ENCODE peak calls at places on chromosome 16, in six cellular contexts. One of them, this sample, is unnamed.

GRCh38 chr16:77961811-77962210 is 60.5 kb upstream of the CLEC3A start:
- DNase-seq in CD8-positive, alpha-beta T cell: no peak
- DNase-seq in effector memory CD4-positive, alpha-beta T cell: no peak
- DNase-seq in uterus: no peak
- DNase-seq in psoas muscle: no peak
- DNase-seq in sigmoid colon: no peak
- DNase-seq in this sample: no peak

GRCh38 chr16:88854306-88855111 is 2.2 kb downstream of the GALNS start:
- DNase-seq in CD8-positive, alpha-beta T cell: no peak
- DNase-seq in effector memory CD4-positive, alpha-beta T cell: no peak
- DNase-seq in uterus: no peak
- DNase-seq in psoas muscle: no peak
- DNase-seq in sigmoid colon: no peak
- DNase-seq in this sample: no peak

GRCh38 chr16:74213372-74213771 is 83.2 kb upstream of the PSMD7 start:
- DNase-seq in CD8-positive, alpha-beta T cell: no peak
- DNase-seq in effector memory CD4-positive, alpha-beta T cell: no peak
- DNase-seq in uterus: no peak
- DNase-seq in psoas muscle: no peak
- DNase-seq in sigmoid colon: no peak
- DNase-seq in this sample: no peak

GRCh38 chr16:84911490-84912216 is 91.9 kb downstream of the CRISPLD2 start:
- DNase-seq in CD8-positive, alpha-beta T cell: no peak
- DNase-seq in effector memory CD4-positive, alpha-beta T cell: no peak
- DNase-seq in uterus: no peak
- DNase-seq in psoas muscle: no peak
- DNase-seq in sigmoid colon: no peak
- DNase-seq in this sample: no peak

GRCh38 chr16:9908613-9909012 is 273.6 kb downstream of the GRIN2A start:
- DNase-seq in CD8-positive, alpha-beta T cell: no peak
- DNase-seq in effector memory CD4-positive, alpha-beta T cell: no peak
- DNase-seq in uterus: peak
- DNase-seq in psoas muscle: no peak
- DNase-seq in sigmoid colon: no peak
- DNase-seq in this sample: peak

GRCh38 chr16:58063377-58064076 is 38.0 kb downstream of the MMP15 start:
- DNase-seq in CD8-positive, alpha-beta T cell: no peak
- DNase-seq in effector memory CD4-positive, alpha-beta T cell: no peak
- DNase-seq in uterus: no peak
- DNase-seq in psoas muscle: no peak
- DNase-seq in sigmoid colon: no peak
- DNase-seq in this sample: no peak

GRCh38 chr16:68866933-68867332 is 23.6 kb downstream of the TANGO6 start:
- DNase-seq in CD8-positive, alpha-beta T cell: no peak
- DNase-seq in effector memory CD4-positive, alpha-beta T cell: no peak
- DNase-seq in uterus: no peak
- DNase-seq in psoas muscle: no peak
- DNase-seq in sigmoid colon: no peak
- DNase-seq in this sample: no peak

GRCh38 chr16:69039333-69039941 is 66.0 kb upstream of the HAS3 start:
- DNase-seq in CD8-positive, alpha-beta T cell: no peak
- DNase-seq in effector memory CD4-positive, alpha-beta T cell: no peak
- DNase-seq in uterus: no peak
- DNase-seq in psoas muscle: no peak
- DNase-seq in sigmoid colon: peak
- DNase-seq in this sample: no peak

GRCh38 chr16:81645303-81645702 is 133.8 kb upstream of the PLCG2 start:
- DNase-seq in CD8-positive, alpha-beta T cell: no peak
- DNase-seq in effector memory CD4-positive, alpha-beta T cell: no peak
- DNase-seq in uterus: peak
- DNase-seq in psoas muscle: peak
- DNase-seq in sigmoid colon: peak
- DNase-seq in this sample: no peak

GRCh38 chr16:21190599-21190998 is 20.8 kb downstream of the ZP2 start:
- DNase-seq in CD8-positive, alpha-beta T cell: no peak
- DNase-seq in effector memory CD4-positive, alpha-beta T cell: no peak
- DNase-seq in uterus: no peak
- DNase-seq in psoas muscle: no peak
- DNase-seq in sigmoid colon: no peak
- DNase-seq in this sample: no peak

GRCh38 chr16:46972971-46973456 is 460 bp downstream of the DNAJA2 start:
- DNase-seq in CD8-positive, alpha-beta T cell: peak
- DNase-seq in effector memory CD4-positive, alpha-beta T cell: peak
- DNase-seq in uterus: peak
- DNase-seq in psoas muscle: peak
- DNase-seq in sigmoid colon: peak
- DNase-seq in this sample: peak

GRCh38 chr16:46789499-46790414 is 41.2 kb downstream of the C16orf87 start:
- DNase-seq in CD8-positive, alpha-beta T cell: peak
- DNase-seq in effector memory CD4-positive, alpha-beta T cell: peak
- DNase-seq in uterus: peak
- DNase-seq in psoas muscle: peak
- DNase-seq in sigmoid colon: peak
- DNase-seq in this sample: peak

GRCh38 chr16:58636474-58636873 is 6.8 kb upstream of the CNOT1 start:
- DNase-seq in CD8-positive, alpha-beta T cell: no peak
- DNase-seq in effector memory CD4-positive, alpha-beta T cell: no peak
- DNase-seq in uterus: no peak
- DNase-seq in psoas muscle: no peak
- DNase-seq in sigmoid colon: no peak
- DNase-seq in this sample: no peak

GRCh38 chr16:87723224-87723619 is 42.6 kb downstream of the KLHDC4 start:
- DNase-seq in CD8-positive, alpha-beta T cell: no peak
- DNase-seq in effector memory CD4-positive, alpha-beta T cell: no peak
- DNase-seq in uterus: no peak
- DNase-seq in psoas muscle: peak
- DNase-seq in sigmoid colon: no peak
- DNase-seq in this sample: peak

GRCh38 chr16:68426355-68426652 is 22.0 kb downstream of the SMPD3 start:
- DNase-seq in CD8-positive, alpha-beta T cell: no peak
- DNase-seq in effector memory CD4-positive, alpha-beta T cell: no peak
- DNase-seq in uterus: no peak
- DNase-seq in psoas muscle: no peak
- DNase-seq in sigmoid colon: no peak
- DNase-seq in this sample: no peak

GRCh38 chr16:25692734-25693508 is 1.2 kb downstream of the HS3ST4 start:
- DNase-seq in CD8-positive, alpha-beta T cell: no peak
- DNase-seq in effector memory CD4-positive, alpha-beta T cell: no peak
- DNase-seq in uterus: no peak
- DNase-seq in psoas muscle: no peak
- DNase-seq in sigmoid colon: no peak
- DNase-seq in this sample: no peak
- H3K4me3 ChIP-seq in CD8-positive, alpha-beta T cell: no peak
- H3K4me3 ChIP-seq in effector memory CD4-positive, alpha-beta T cell: no peak
- H3K4me3 ChIP-seq in uterus: no peak
- H3K4me3 ChIP-seq in psoas muscle: no peak
- H3K4me3 ChIP-seq in sigmoid colon: no peak
- H3K4me3 ChIP-seq in this sample: peak

DNA sequence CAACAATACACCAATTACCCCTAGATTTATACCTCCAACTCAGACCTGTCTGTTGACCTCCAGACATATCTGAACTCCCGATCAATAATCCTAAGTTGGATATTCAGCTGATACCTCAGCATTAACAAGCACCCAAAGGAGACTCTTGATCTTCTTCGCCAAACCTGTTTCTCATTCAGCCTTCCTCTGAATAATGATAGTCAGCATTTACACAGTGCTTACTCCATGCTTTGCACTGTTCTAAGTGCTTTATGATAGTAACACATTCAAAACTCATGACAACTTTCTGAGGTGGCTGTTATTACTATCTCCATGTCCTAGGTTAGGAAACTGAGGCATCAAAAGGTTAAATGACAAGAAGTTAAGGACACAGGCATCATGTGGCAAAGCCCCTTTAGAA is 104.2 kb upstream of the SIAH1 start:
- DNase-seq in CD8-positive, alpha-beta T cell: no peak
- DNase-seq in effector memory CD4-positive, alpha-beta T cell: no peak
- DNase-seq in uterus: no peak
- DNase-seq in psoas muscle: no peak
- DNase-seq in sigmoid colon: no peak
- DNase-seq in this sample: no peak
- H3K4me3 ChIP-seq in CD8-positive, alpha-beta T cell: no peak
- H3K4me3 ChIP-seq in effector memory CD4-positive, alpha-beta T cell: no peak
- H3K4me3 ChIP-seq in uterus: no peak
- H3K4me3 ChIP-seq in psoas muscle: no peak
- H3K4me3 ChIP-seq in sigmoid colon: no peak
- H3K4me3 ChIP-seq in this sample: no peak

GRCh38 chr16:14564323-14564722 is 65.7 kb downstream of the PARN start:
- DNase-seq in CD8-positive, alpha-beta T cell: no peak
- DNase-seq in effector memory CD4-positive, alpha-beta T cell: no peak
- DNase-seq in uterus: no peak
- DNase-seq in psoas muscle: no peak
- DNase-seq in sigmoid colon: no peak
- DNase-seq in this sample: no peak
- H3K4me3 ChIP-seq in CD8-positive, alpha-beta T cell: no peak
- H3K4me3 ChIP-seq in effector memory CD4-positive, alpha-beta T cell: no peak
- H3K4me3 ChIP-seq in uterus: no peak
- H3K4me3 ChIP-seq in psoas muscle: no peak
- H3K4me3 ChIP-seq in sigmoid colon: peak
- H3K4me3 ChIP-seq in this sample: no peak

GRCh38 chr16:31458835-31459721 is at the start of gene ARMC5:
- DNase-seq in CD8-positive, alpha-beta T cell: peak
- DNase-seq in effector memory CD4-positive, alpha-beta T cell: peak
- DNase-seq in uterus: peak
- DNase-seq in psoas muscle: peak
- DNase-seq in sigmoid colon: peak
- DNase-seq in this sample: peak

GRCh38 chr16:31458073-31458834 is 1.0 kb upstream of the ARMC5 start:
- DNase-seq in CD8-positive, alpha-beta T cell: peak
- DNase-seq in effector memory CD4-positive, alpha-beta T cell: peak
- DNase-seq in uterus: no peak
- DNase-seq in psoas muscle: peak
- DNase-seq in sigmoid colon: peak
- DNase-seq in this sample: peak

GRCh38 chr16:31459722-31460581 is 651 bp downstream of the ARMC5 start:
- DNase-seq in CD8-positive, alpha-beta T cell: peak
- DNase-seq in effector memory CD4-positive, alpha-beta T cell: peak
- DNase-seq in uterus: peak
- DNase-seq in psoas muscle: peak
- DNase-seq in sigmoid colon: peak
- DNase-seq in this sample: peak

GRCh38 chr16:31455601-31456314 is 3.5 kb upstream of the ARMC5 start:
- DNase-seq in CD8-positive, alpha-beta T cell: no peak
- DNase-seq in effector memory CD4-positive, alpha-beta T cell: no peak
- DNase-seq in uterus: no peak
- DNase-seq in psoas muscle: no peak
- DNase-seq in sigmoid colon: peak
- DNase-seq in this sample: no peak

GRCh38 chr16:31456988-31457360 is 2.3 kb upstream of the ARMC5 start:
- DNase-seq in CD8-positive, alpha-beta T cell: no peak
- DNase-seq in effector memory CD4-positive, alpha-beta T cell: no peak
- DNase-seq in uterus: no peak
- DNase-seq in psoas muscle: no peak
- DNase-seq in sigmoid colon: peak
- DNase-seq in this sample: no peak
- H3K4me3 ChIP-seq in CD8-positive, alpha-beta T cell: no peak
- H3K4me3 ChIP-seq in effector memory CD4-positive, alpha-beta T cell: no peak
- H3K4me3 ChIP-seq in uterus: no peak
- H3K4me3 ChIP-seq in psoas muscle: peak
- H3K4me3 ChIP-seq in sigmoid colon: no peak
- H3K4me3 ChIP-seq in this sample: no peak

GRCh38 chr16:3960049-3960809 is 79.7 kb upstream of the CREBBP start:
- DNase-seq in CD8-positive, alpha-beta T cell: no peak
- DNase-seq in effector memory CD4-positive, alpha-beta T cell: no peak
- DNase-seq in uterus: no peak
- DNase-seq in psoas muscle: no peak
- DNase-seq in sigmoid colon: no peak
- DNase-seq in this sample: no peak
- H3K4me3 ChIP-seq in CD8-positive, alpha-beta T cell: peak
- H3K4me3 ChIP-seq in effector memory CD4-positive, alpha-beta T cell: peak
- H3K4me3 ChIP-seq in uterus: peak
- H3K4me3 ChIP-seq in psoas muscle: peak
- H3K4me3 ChIP-seq in sigmoid colon: peak
- H3K4me3 ChIP-seq in this sample: peak

GRCh38 chr16:86285938-86286921 is 224.1 kb upstream of the FOXF1 start:
- DNase-seq in CD8-positive, alpha-beta T cell: no peak
- DNase-seq in effector memory CD4-positive, alpha-beta T cell: no peak
- DNase-seq in uterus: no peak
- DNase-seq in psoas muscle: no peak
- DNase-seq in sigmoid colon: peak
- DNase-seq in this sample: no peak
- H3K4me3 ChIP-seq in CD8-positive, alpha-beta T cell: no peak
- H3K4me3 ChIP-seq in effector memory CD4-positive, alpha-beta T cell: no peak
- H3K4me3 ChIP-seq in uterus: no peak
- H3K4me3 ChIP-seq in psoas muscle: no peak
- H3K4me3 ChIP-seq in sigmoid colon: peak
- H3K4me3 ChIP-seq in this sample: no peak

GRCh38 chr16:73126453-73126853 is 78.5 kb upstream of the ZFHX3 start:
- DNase-seq in CD8-positive, alpha-beta T cell: no peak
- DNase-seq in effector memory CD4-positive, alpha-beta T cell: no peak
- DNase-seq in uterus: peak
- DNase-seq in psoas muscle: peak
- DNase-seq in sigmoid colon: peak
- DNase-seq in this sample: peak

GRCh38 chr16:73124665-73125064 is 76.7 kb upstream of the ZFHX3 start:
- DNase-seq in CD8-positive, alpha-beta T cell: no peak
- DNase-seq in effector memory CD4-positive, alpha-beta T cell: no peak
- DNase-seq in uterus: no peak
- DNase-seq in psoas muscle: no peak
- DNase-seq in sigmoid colon: no peak
- DNase-seq in this sample: no peak

GRCh38 chr16:73125860-73126259 is 77.9 kb upstream of the ZFHX3 start:
- DNase-seq in CD8-positive, alpha-beta T cell: no peak
- DNase-seq in effector memory CD4-positive, alpha-beta T cell: no peak
- DNase-seq in uterus: no peak
- DNase-seq in psoas muscle: no peak
- DNase-seq in sigmoid colon: no peak
- DNase-seq in this sample: no peak

GRCh38 chr16:73124097-73124652 is 76.2 kb upstream of the ZFHX3 start:
- DNase-seq in CD8-positive, alpha-beta T cell: no peak
- DNase-seq in effector memory CD4-positive, alpha-beta T cell: no peak
- DNase-seq in uterus: no peak
- DNase-seq in psoas muscle: no peak
- DNase-seq in sigmoid colon: no peak
- DNase-seq in this sample: no peak

DNA sequence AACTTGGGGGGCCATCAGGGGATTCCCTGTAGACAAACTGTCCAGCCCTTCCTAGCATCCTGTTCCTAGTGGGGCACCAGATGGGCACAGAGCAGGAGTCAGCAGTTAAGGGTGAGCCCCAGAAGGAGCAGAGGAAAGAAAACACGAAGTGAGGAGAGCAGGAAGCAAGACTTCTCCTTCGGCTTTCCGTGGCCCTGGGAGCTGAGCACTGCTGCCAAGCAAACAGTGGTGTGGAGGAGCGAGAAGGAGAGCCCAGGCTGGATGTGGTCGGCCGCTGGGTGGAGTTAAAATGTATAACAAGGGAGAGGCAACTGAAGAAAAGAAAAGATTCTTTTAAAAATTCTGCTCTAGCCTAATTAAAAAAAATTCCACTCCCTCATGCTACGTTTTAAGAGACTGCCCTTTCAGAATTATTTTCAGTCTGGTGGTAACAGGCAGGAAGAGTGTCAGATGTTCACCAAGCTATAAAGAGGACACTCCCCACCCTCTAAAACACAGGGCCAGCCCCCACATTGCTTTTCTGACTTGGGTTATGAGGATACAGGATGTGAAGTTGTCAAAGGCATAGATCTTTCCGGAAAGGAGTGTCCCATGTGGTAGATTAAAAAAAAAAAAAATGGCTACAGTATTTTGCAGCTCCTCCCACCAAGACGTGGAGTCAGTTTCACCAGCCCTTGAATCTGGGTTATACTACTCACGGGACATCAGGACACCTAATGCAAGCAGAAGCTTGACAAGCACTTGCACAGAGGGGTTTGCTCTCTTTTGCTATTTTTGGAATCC is 74.9 kb upstream of the ZFHX3 start:
- DNase-seq in CD8-positive, alpha-beta T cell: no peak
- DNase-seq in effector memory CD4-positive, alpha-beta T cell: no peak
- DNase-seq in uterus: peak
- DNase-seq in psoas muscle: peak
- DNase-seq in sigmoid colon: no peak
- DNase-seq in this sample: no peak
- H3K4me3 ChIP-seq in CD8-positive, alpha-beta T cell: no peak
- H3K4me3 ChIP-seq in effector memory CD4-positive, alpha-beta T cell: no peak
- H3K4me3 ChIP-seq in uterus: no peak
- H3K4me3 ChIP-seq in psoas muscle: no peak
- H3K4me3 ChIP-seq in sigmoid colon: no peak
- H3K4me3 ChIP-seq in this sample: no peak